ENCODE peak calls at places on chromosomes 4 and X, in five cellular contexts. Q is fibroblast of villous mesenchyme, S is brain microvascular endothelial cell, J is fibroblast of pulmonary artery, N is GM12865. Z is an unnamed sample.

GRCh38 chrX:153400146-153401132 is 711 bp downstream of the PNMA6E start:
- DNase-seq in Q (peak; percentile 8), S (no peak), J (peak; percentile 18), N (peak; percentile 55), Z (peak; percentile 29)

GRCh38 chrX:148365233-148365632 is 135.2 kb upstream of the AFF2 start:
- DNase-seq in Q (no peak), S (no peak), J (no peak), N (no peak), Z (no peak)

GRCh38 chr4:114399085-114399484 is 199.5 kb upstream of the UGT8 start:
- DNase-seq in Q (no peak), S (no peak), J (no peak), N (no peak), Z (peak; percentile 11)

GRCh38 chrX:112341598-112341997 is 259.0 kb upstream of the TRPC5 start:
- DNase-seq in Q (no peak), S (no peak), J (peak; percentile 13), N (no peak), Z (no peak)

GRCh38 chr4:7911044-7911578 is 28.6 kb downstream of the AFAP1 start:
- DNase-seq in Q (peak; percentile 93), S (peak; percentile 89), J (peak; percentile 85), N (no peak), Z (peak; percentile 79)

GRCh38 chr4:2079926-2080325 is 20.8 kb downstream of the NAT8L start:
- DNase-seq in Q (no peak), S (no peak), J (no peak), N (no peak), Z (no peak)

GRCh38 chr4:304987-305680 is at the start of gene ZNF732:
- DNase-seq in Q (peak; percentile 86), S (peak; percentile 86), J (peak; percentile 70), N (no peak), Z (peak; percentile 94)

GRCh38 chr4:7705062-7705461 is 234.6 kb downstream of the AFAP1 start:
- DNase-seq in Q (peak; percentile 10), S (no peak), J (no peak), N (no peak), Z (no peak)

GRCh38 chr4:107862658-107863057 is 37.9 kb downstream of the SGMS2 start:
- DNase-seq in Q (peak; percentile 58), S (peak; percentile 79), J (peak; percentile 87), N (peak; percentile 4), Z (peak; percentile 81)

DNA sequence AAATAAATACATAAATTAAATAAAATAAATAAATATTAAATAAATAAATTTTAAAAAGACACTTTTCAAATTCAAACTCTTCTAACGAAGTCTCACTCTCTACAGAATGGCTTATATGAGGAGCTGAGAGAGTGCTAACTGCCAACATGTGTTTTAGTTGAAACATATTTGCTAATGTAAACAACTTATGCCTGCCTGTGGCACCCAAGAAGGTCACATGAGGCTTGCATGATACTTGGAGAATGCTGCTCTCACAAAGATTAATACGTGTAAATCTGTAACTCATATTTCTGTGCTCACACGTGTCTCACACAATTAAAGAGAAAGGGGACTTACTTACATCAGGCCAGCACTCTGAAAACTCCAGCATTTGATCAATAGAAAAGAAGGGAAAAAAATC is 43.2 kb upstream of the PITX2 start:
- DNase-seq in Q (peak; percentile 72), S (no peak), J (no peak), N (no peak), Z (no peak)
- TF ChIP-seq CTCF in Q (no peak), S (no peak), J (no peak), N (no peak), Z (no peak)

GRCh38 chr4:183400035-183400434 is 44.4 kb upstream of the CDKN2AIP start:
- DNase-seq in Q (no peak), S (no peak), J (no peak), N (no peak), Z (no peak)

GRCh38 chr4:183399616-183400015 is 44.8 kb upstream of the CDKN2AIP start:
- DNase-seq in Q (no peak), S (no peak), J (no peak), N (no peak), Z (no peak)

GRCh38 chr4:183398298-183399129 is 45.9 kb upstream of the CDKN2AIP start:
- DNase-seq in Q (peak; percentile 67), S (peak; percentile 62), J (peak; percentile 75), N (peak; percentile 60), Z (peak; percentile 79)

GRCh38 chr4:183397741-183398297 is 46.6 kb upstream of the CDKN2AIP start:
- DNase-seq in Q (no peak), S (no peak), J (no peak), N (no peak), Z (no peak)

GRCh38 chr4:183399166-183399565 is 45.3 kb upstream of the CDKN2AIP start:
- DNase-seq in Q (no peak), S (no peak), J (no peak), N (no peak), Z (no peak)
- H3K4me3 ChIP-seq in Q (no peak overlapping the region), S (peak overlapping the region; percentile 59), J (no peak overlapping the region), N (no peak overlapping the region), Z (no peak overlapping the region)

GRCh38 chrX:137195991-137196390 is 162.2 kb upstream of the GPR101 start:
- DNase-seq in Q (no peak), S (no peak), J (peak; percentile 1), N (no peak), Z (peak; percentile 0)

GRCh38 chrX:137198040-137198439 is 164.2 kb upstream of the GPR101 start:
- DNase-seq in Q (no peak), S (no peak), J (no peak), N (no peak), Z (no peak)

GRCh38 chrX:137195296-137195695 is 161.5 kb upstream of the GPR101 start:
- DNase-seq in Q (no peak), S (no peak), J (no peak), N (no peak), Z (no peak)

GRCh38 chrX:137194164-137194563 is 160.4 kb upstream of the GPR101 start:
- DNase-seq in Q (peak; percentile 3), S (peak; percentile 5), J (peak; percentile 21), N (peak; percentile 33), Z (peak; percentile 24)
- TF ChIP-seq CTCF in Q (peak; percentile 40), S (peak; percentile 20), J (peak; percentile 30), N (peak; percentile 54), Z (peak; percentile 44)

DNA sequence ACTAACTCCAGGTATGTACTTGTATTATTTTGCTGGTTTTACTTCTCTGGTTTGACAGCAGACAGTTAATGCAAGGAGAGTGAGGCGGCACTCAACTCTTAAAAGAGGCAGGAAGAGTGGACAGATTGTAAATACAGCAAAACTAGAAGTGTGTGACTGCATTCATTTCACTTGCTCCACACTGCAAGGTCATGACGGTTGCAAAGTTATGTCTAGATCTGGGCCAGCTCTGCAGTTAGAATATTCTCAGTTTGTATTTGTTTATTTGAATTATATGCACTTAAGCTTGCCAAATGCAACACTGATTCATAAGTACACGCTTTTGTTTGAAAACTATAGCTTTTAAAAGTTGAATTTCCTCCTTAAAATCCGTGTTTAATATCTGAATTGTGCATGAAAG is 148.9 kb downstream of the STIM2 start:
- DNase-seq in Q (peak; percentile 42), S (no peak), J (peak; percentile 18), N (no peak), Z (peak; percentile 78)
- H3K4me3 ChIP-seq in Q (no peak overlapping the region), S (no peak overlapping the region), J (no peak overlapping the region), N (no peak overlapping the region), Z (no peak overlapping the region)

DNA sequence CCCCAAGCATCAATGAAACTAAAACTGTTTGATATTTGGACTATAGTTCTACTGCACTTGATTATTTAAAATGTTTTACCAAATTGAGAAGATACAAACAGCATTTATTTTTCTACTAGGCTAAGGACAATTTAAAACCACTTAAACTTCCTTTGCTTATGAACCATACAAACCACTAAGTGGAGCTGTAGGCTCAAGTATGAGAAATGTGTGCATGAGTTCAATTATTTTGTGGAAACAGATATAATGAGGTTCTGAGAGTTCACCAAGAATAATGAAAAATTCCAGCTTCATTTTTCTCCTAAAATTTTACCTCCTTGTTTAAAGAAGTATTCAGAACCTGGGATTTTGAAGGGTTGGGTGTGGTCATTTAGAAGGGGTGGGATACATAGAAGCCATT is 63.1 kb downstream of the SERPINA7 start:
- DNase-seq in Q (peak; percentile 6), S (no peak), J (peak; percentile 37), N (no peak), Z (peak; percentile 40)
- TF ChIP-seq CTCF in Q (no peak), S (peak; percentile 8), J (peak; percentile 20), N (no peak), Z (peak; percentile 32)

DNA sequence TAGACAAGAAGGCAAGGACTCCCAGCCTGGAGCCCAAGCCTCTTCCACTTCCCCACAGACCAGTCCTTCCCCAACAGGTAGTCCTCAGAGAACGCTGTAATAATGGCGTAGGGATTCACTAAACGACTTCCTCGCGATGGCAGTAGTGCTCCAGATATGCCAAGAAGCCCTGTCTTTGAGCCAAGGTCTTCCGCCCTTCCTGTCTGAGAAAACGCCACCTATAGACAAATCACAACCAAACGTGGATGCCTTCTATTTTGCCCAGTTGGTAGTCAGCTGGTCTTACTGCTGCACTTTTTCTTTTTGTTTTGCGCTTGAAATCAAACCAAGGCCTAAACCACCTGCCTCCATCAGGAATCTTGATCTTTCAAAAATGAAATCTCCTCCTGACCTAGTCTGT is 203.3 kb downstream of the OR13H1 start:
- DNase-seq in Q (peak; percentile 92), S (peak; percentile 70), J (no peak), N (peak; percentile 30), Z (no peak)
- H3K4me3 ChIP-seq in Q (peak overlapping the region; percentile 62), S (peak overlapping the region; percentile 67), J (no peak overlapping the region), N (no peak overlapping the region), Z (no peak overlapping the region)

GRCh38 chrX:79515529-79515928 is 148.4 kb upstream of the ITM2A start:
- DNase-seq in Q (no peak), S (no peak), J (no peak), N (no peak), Z (no peak)
- TF ChIP-seq CTCF in Q (no peak), S (no peak), J (no peak), N (no peak), Z (no peak)

GRCh38 chr4:164357957-164358356 is 396.0 kb upstream of the SMIM31 start:
- DNase-seq in Q (no peak), S (no peak), J (no peak), N (no peak), Z (no peak)
- H3K4me3 ChIP-seq in Q (no peak overlapping the region), S (no peak overlapping the region), J (no peak overlapping the region), N (no peak overlapping the region), Z (no peak overlapping the region)

GRCh38 chr4:77156912-77157858 is at the start of gene CCNG2:
- DNase-seq in Q (peak; percentile 97), S (peak; percentile 85), J (peak; percentile 94), N (peak; percentile 95), Z (peak; percentile 96)
- TF ChIP-seq CTCF in Q (no peak), S (no peak), J (no peak), N (no peak), Z (no peak)

DNA sequence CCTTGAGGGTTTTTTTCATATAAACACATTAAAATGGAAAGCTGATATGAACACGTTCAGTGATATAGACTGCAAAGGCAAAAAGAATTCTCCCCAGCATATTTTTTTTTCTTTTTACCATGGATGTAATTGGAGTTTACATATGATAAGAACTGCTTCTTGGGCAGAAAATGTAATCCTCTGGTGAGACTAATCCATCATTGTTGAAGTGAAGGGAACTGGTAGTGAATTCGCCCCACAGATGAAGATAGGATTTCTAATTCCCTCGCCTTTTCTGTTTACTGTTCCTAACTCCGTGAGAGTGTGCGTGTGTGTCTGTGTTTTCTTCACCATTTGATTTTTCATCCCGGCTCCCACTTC is 88.9 kb downstream of the GPR143 start:
- DNase-seq in Q (no peak), S (no peak), J (no peak), N (peak; percentile 12), Z (no peak)
- H3K4me3 ChIP-seq in Q (no peak overlapping the region), S (no peak overlapping the region), J (no peak overlapping the region), N (no peak overlapping the region), Z (no peak overlapping the region)

Z was measured in choroid plexus epithelial cell.